ENCODE peak calls at places on chromosomes 2 and 18, in ten cellular contexts. One of them, this sample, is unnamed.

GRCh38 chr18:2112435-2113045 is 458.8 kb downstream of the METTL4 start:
- DNase-seq in sigmoid colon: no peak
- DNase-seq in Jurkat, Clone E6-1: no peak
- DNase-seq in tibial nerve: no peak
- DNase-seq in activated T-cell treated with anti-CD3 and anti-CD28 coated beads, Interleukin-2, amount 50 U/mL, for 4 hours: no peak
- DNase-seq in endothelial cell: no peak
- DNase-seq in cardiac muscle cell: no peak
- DNase-seq in progenitor cell of endocrine pancreas: no peak
- DNase-seq in memory B cell: no peak
- DNase-seq in lung microvascular endothelial cell: no peak
- DNase-seq in this sample: no peak

GRCh38 chr2:213995400-213996105 is 415.3 kb upstream of the VWC2L start:
- DNase-seq in sigmoid colon: no peak
- DNase-seq in cardiac muscle cell: peak; percentile 71
- DNase-seq in activated T-cell treated with anti-CD3 and anti-CD28 coated beads, Interleukin-2, amount 50 U/mL, for 4 hours: no peak
- DNase-seq in memory B cell: no peak
- DNase-seq in tibial nerve: no peak
- DNase-seq in lung microvascular endothelial cell: peak; percentile 93
- DNase-seq in Jurkat, Clone E6-1: no peak
- DNase-seq in endothelial cell: no peak
- DNase-seq in progenitor cell of endocrine pancreas: no peak
- DNase-seq in this sample: no peak

GRCh38 chr18:21703241-21703820 is 1.2 kb downstream of the ABHD3 start:
- DNase-seq in activated T-cell treated with anti-CD3 and anti-CD28 coated beads, Interleukin-2, amount 50 U/mL, for 4 hours: no peak
- DNase-seq in sigmoid colon: no peak
- DNase-seq in tibial nerve: no peak
- DNase-seq in lung microvascular endothelial cell: no peak
- DNase-seq in endothelial cell: no peak
- DNase-seq in progenitor cell of endocrine pancreas: no peak
- DNase-seq in memory B cell: peak; percentile 23
- DNase-seq in cardiac muscle cell: no peak
- DNase-seq in Jurkat, Clone E6-1: no peak
- DNase-seq in this sample: no peak

GRCh38 chr2:158004131-158004530 is 97.5 kb upstream of the UPP2 start:
- DNase-seq in tibial nerve: no peak
- DNase-seq in progenitor cell of endocrine pancreas: no peak
- DNase-seq in sigmoid colon: no peak
- DNase-seq in cardiac muscle cell: peak; percentile 10
- DNase-seq in lung microvascular endothelial cell: no peak
- DNase-seq in Jurkat, Clone E6-1: no peak
- DNase-seq in endothelial cell: no peak
- DNase-seq in activated T-cell treated with anti-CD3 and anti-CD28 coated beads, Interleukin-2, amount 50 U/mL, for 4 hours: no peak
- DNase-seq in memory B cell: no peak
- DNase-seq in this sample: no peak

GRCh38 chr18:76426738-76427305 is 68.2 kb downstream of the ZNF516 start:
- DNase-seq in lung microvascular endothelial cell: no peak
- DNase-seq in cardiac muscle cell: peak; percentile 37
- DNase-seq in activated T-cell treated with anti-CD3 and anti-CD28 coated beads, Interleukin-2, amount 50 U/mL, for 4 hours: no peak
- DNase-seq in tibial nerve: peak; percentile 48
- DNase-seq in sigmoid colon: peak; percentile 68
- DNase-seq in endothelial cell: peak; percentile 76
- DNase-seq in memory B cell: no peak
- DNase-seq in Jurkat, Clone E6-1: no peak
- DNase-seq in progenitor cell of endocrine pancreas: peak; percentile 41
- DNase-seq in this sample: peak; percentile 83

GRCh38 chr18:28459587-28459986 is 282.7 kb upstream of the CDH2 start:
- DNase-seq in cardiac muscle cell: peak; percentile 19
- DNase-seq in tibial nerve: no peak
- DNase-seq in sigmoid colon: no peak
- DNase-seq in Jurkat, Clone E6-1: no peak
- DNase-seq in lung microvascular endothelial cell: no peak
- DNase-seq in endothelial cell: no peak
- DNase-seq in activated T-cell treated with anti-CD3 and anti-CD28 coated beads, Interleukin-2, amount 50 U/mL, for 4 hours: no peak
- DNase-seq in progenitor cell of endocrine pancreas: no peak
- DNase-seq in memory B cell: no peak
- DNase-seq in this sample: no peak

GRCh38 chr18:77099501-77100370 is 32.8 kb downstream of the MBP start:
- DNase-seq in progenitor cell of endocrine pancreas: no peak
- DNase-seq in memory B cell: no peak
- DNase-seq in tibial nerve: no peak
- DNase-seq in lung microvascular endothelial cell: no peak
- DNase-seq in Jurkat, Clone E6-1: peak; percentile 83
- DNase-seq in cardiac muscle cell: no peak
- DNase-seq in sigmoid colon: no peak
- DNase-seq in endothelial cell: no peak
- DNase-seq in activated T-cell treated with anti-CD3 and anti-CD28 coated beads, Interleukin-2, amount 50 U/mL, for 4 hours: peak; percentile 32
- DNase-seq in this sample: no peak

GRCh38 chr2:69013123-69013836 is at the start of gene ANTXR1:
- DNase-seq in sigmoid colon: peak; percentile 84
- DNase-seq in cardiac muscle cell: peak; percentile 85
- DNase-seq in progenitor cell of endocrine pancreas: peak; percentile 34
- DNase-seq in endothelial cell: peak; percentile 36
- DNase-seq in Jurkat, Clone E6-1: peak; percentile 35
- DNase-seq in lung microvascular endothelial cell: peak; percentile 37
- DNase-seq in memory B cell: no peak
- DNase-seq in tibial nerve: peak; percentile 36
- DNase-seq in activated T-cell treated with anti-CD3 and anti-CD28 coated beads, Interleukin-2, amount 50 U/mL, for 4 hours: no peak
- DNase-seq in this sample: peak; percentile 71

GRCh38 chr18:29849145-29849544 is 1193.4 kb downstream of the DSC3 start:
- DNase-seq in cardiac muscle cell: no peak
- DNase-seq in activated T-cell treated with anti-CD3 and anti-CD28 coated beads, Interleukin-2, amount 50 U/mL, for 4 hours: no peak
- DNase-seq in tibial nerve: no peak
- DNase-seq in endothelial cell: no peak
- DNase-seq in sigmoid colon: no peak
- DNase-seq in progenitor cell of endocrine pancreas: no peak
- DNase-seq in memory B cell: no peak
- DNase-seq in lung microvascular endothelial cell: no peak
- DNase-seq in Jurkat, Clone E6-1: no peak
- DNase-seq in this sample: no peak

GRCh38 chr2:54599914-54600313 is 123.5 kb upstream of the EML6 start:
- DNase-seq in memory B cell: no peak
- DNase-seq in endothelial cell: no peak
- DNase-seq in progenitor cell of endocrine pancreas: no peak
- DNase-seq in activated T-cell treated with anti-CD3 and anti-CD28 coated beads, Interleukin-2, amount 50 U/mL, for 4 hours: no peak
- DNase-seq in tibial nerve: peak; percentile 32
- DNase-seq in lung microvascular endothelial cell: no peak
- DNase-seq in sigmoid colon: peak; percentile 74
- DNase-seq in cardiac muscle cell: no peak
- DNase-seq in Jurkat, Clone E6-1: peak; percentile 82
- DNase-seq in this sample: no peak

GRCh38 chr2:157480182-157480961 is 36.5 kb upstream of the CYTIP start:
- DNase-seq in Jurkat, Clone E6-1: no peak
- DNase-seq in progenitor cell of endocrine pancreas: no peak
- DNase-seq in tibial nerve: peak; percentile 48
- DNase-seq in lung microvascular endothelial cell: no peak
- DNase-seq in activated T-cell treated with anti-CD3 and anti-CD28 coated beads, Interleukin-2, amount 50 U/mL, for 4 hours: no peak
- DNase-seq in memory B cell: no peak
- DNase-seq in endothelial cell: no peak
- DNase-seq in cardiac muscle cell: peak; percentile 75
- DNase-seq in sigmoid colon: no peak
- DNase-seq in this sample: no peak

GRCh38 chr2:2581331-2582159 is 250.5 kb upstream of the MYT1L start:
- DNase-seq in lung microvascular endothelial cell: no peak
- DNase-seq in progenitor cell of endocrine pancreas: no peak
- DNase-seq in memory B cell: no peak
- DNase-seq in activated T-cell treated with anti-CD3 and anti-CD28 coated beads, Interleukin-2, amount 50 U/mL, for 4 hours: no peak
- DNase-seq in endothelial cell: no peak
- DNase-seq in sigmoid colon: no peak
- DNase-seq in Jurkat, Clone E6-1: no peak
- DNase-seq in tibial nerve: no peak
- DNase-seq in cardiac muscle cell: no peak
- DNase-seq in this sample: no peak

GRCh38 chr2:55361465-55362189 is 58.0 kb downstream of the CCDC88A start:
- DNase-seq in activated T-cell treated with anti-CD3 and anti-CD28 coated beads, Interleukin-2, amount 50 U/mL, for 4 hours: no peak
- DNase-seq in tibial nerve: no peak
- DNase-seq in endothelial cell: no peak
- DNase-seq in cardiac muscle cell: no peak
- DNase-seq in lung microvascular endothelial cell: no peak
- DNase-seq in memory B cell: no peak
- DNase-seq in sigmoid colon: no peak
- DNase-seq in Jurkat, Clone E6-1: no peak
- DNase-seq in progenitor cell of endocrine pancreas: no peak
- DNase-seq in this sample: no peak

GRCh38 chr2:234500394-234501006 is 3.6 kb upstream of the ARL4C start:
- DNase-seq in lung microvascular endothelial cell: peak; percentile 78
- DNase-seq in tibial nerve: peak; percentile 58
- DNase-seq in memory B cell: peak; percentile 73
- DNase-seq in progenitor cell of endocrine pancreas: peak; percentile 21
- DNase-seq in sigmoid colon: no peak
- DNase-seq in cardiac muscle cell: peak; percentile 79
- DNase-seq in endothelial cell: peak; percentile 50
- DNase-seq in Jurkat, Clone E6-1: peak; percentile 86
- DNase-seq in activated T-cell treated with anti-CD3 and anti-CD28 coated beads, Interleukin-2, amount 50 U/mL, for 4 hours: peak; percentile 68
- DNase-seq in this sample: peak; percentile 45

GRCh38 chr2:180657054-180657453 is 323.4 kb upstream of the UBE2E3 start:
- DNase-seq in cardiac muscle cell: peak; percentile 60
- DNase-seq in sigmoid colon: no peak
- DNase-seq in Jurkat, Clone E6-1: no peak
- DNase-seq in lung microvascular endothelial cell: peak; percentile 6
- DNase-seq in endothelial cell: no peak
- DNase-seq in memory B cell: no peak
- DNase-seq in activated T-cell treated with anti-CD3 and anti-CD28 coated beads, Interleukin-2, amount 50 U/mL, for 4 hours: no peak
- DNase-seq in tibial nerve: no peak
- DNase-seq in progenitor cell of endocrine pancreas: no peak
- DNase-seq in this sample: no peak

GRCh38 chr2:62208082-62208757 is 12.3 kb downstream of the B3GNT2 start:
- DNase-seq in cardiac muscle cell: no peak
- DNase-seq in sigmoid colon: no peak
- DNase-seq in tibial nerve: no peak
- DNase-seq in activated T-cell treated with anti-CD3 and anti-CD28 coated beads, Interleukin-2, amount 50 U/mL, for 4 hours: no peak
- DNase-seq in memory B cell: no peak
- DNase-seq in Jurkat, Clone E6-1: no peak
- DNase-seq in progenitor cell of endocrine pancreas: no peak
- DNase-seq in endothelial cell: no peak
- DNase-seq in lung microvascular endothelial cell: no peak
- DNase-seq in this sample: no peak

GRCh38 chr2:200765139-200765951 is 46.4 kb upstream of the BZW1 start:
- DNase-seq in progenitor cell of endocrine pancreas: no peak
- DNase-seq in sigmoid colon: no peak
- DNase-seq in cardiac muscle cell: peak; percentile 88
- DNase-seq in memory B cell: no peak
- DNase-seq in endothelial cell: no peak
- DNase-seq in activated T-cell treated with anti-CD3 and anti-CD28 coated beads, Interleukin-2, amount 50 U/mL, for 4 hours: no peak
- DNase-seq in Jurkat, Clone E6-1: peak; percentile 64
- DNase-seq in lung microvascular endothelial cell: peak; percentile 94
- DNase-seq in tibial nerve: no peak
- DNase-seq in this sample: no peak

GRCh38 chr2:17901246-17901645 is 22.8 kb downstream of the KCNS3 start:
- DNase-seq in tibial nerve: no peak
- DNase-seq in cardiac muscle cell: no peak
- DNase-seq in endothelial cell: no peak
- DNase-seq in sigmoid colon: no peak
- DNase-seq in progenitor cell of endocrine pancreas: no peak
- DNase-seq in activated T-cell treated with anti-CD3 and anti-CD28 coated beads, Interleukin-2, amount 50 U/mL, for 4 hours: no peak
- DNase-seq in lung microvascular endothelial cell: no peak
- DNase-seq in Jurkat, Clone E6-1: peak; percentile 9
- DNase-seq in memory B cell: no peak
- DNase-seq in this sample: no peak

GRCh38 chr18:44342946-44343345 is 337.7 kb upstream of the SETBP1 start:
- DNase-seq in memory B cell: no peak
- DNase-seq in sigmoid colon: no peak
- DNase-seq in Jurkat, Clone E6-1: no peak
- DNase-seq in tibial nerve: no peak
- DNase-seq in endothelial cell: no peak
- DNase-seq in activated T-cell treated with anti-CD3 and anti-CD28 coated beads, Interleukin-2, amount 50 U/mL, for 4 hours: no peak
- DNase-seq in progenitor cell of endocrine pancreas: no peak
- DNase-seq in cardiac muscle cell: no peak
- DNase-seq in lung microvascular endothelial cell: no peak
- DNase-seq in this sample: no peak

GRCh38 chr2:54628418-54628817 is 95.0 kb upstream of the EML6 start:
- DNase-seq in lung microvascular endothelial cell: no peak
- DNase-seq in memory B cell: no peak
- DNase-seq in sigmoid colon: no peak
- DNase-seq in tibial nerve: no peak
- DNase-seq in endothelial cell: no peak
- DNase-seq in activated T-cell treated with anti-CD3 and anti-CD28 coated beads, Interleukin-2, amount 50 U/mL, for 4 hours: no peak
- DNase-seq in Jurkat, Clone E6-1: no peak
- DNase-seq in progenitor cell of endocrine pancreas: no peak
- DNase-seq in cardiac muscle cell: no peak
- DNase-seq in this sample: no peak

GRCh38 chr2:240983361-240983995 is 14.9 kb upstream of the SNED1 start:
- DNase-seq in tibial nerve: no peak
- DNase-seq in sigmoid colon: peak; percentile 59
- DNase-seq in memory B cell: peak; percentile 56
- DNase-seq in cardiac muscle cell: peak; percentile 54
- DNase-seq in Jurkat, Clone E6-1: peak; percentile 26
- DNase-seq in lung microvascular endothelial cell: peak; percentile 64
- DNase-seq in activated T-cell treated with anti-CD3 and anti-CD28 coated beads, Interleukin-2, amount 50 U/mL, for 4 hours: peak; percentile 39
- DNase-seq in endothelial cell: peak; percentile 69
- DNase-seq in progenitor cell of endocrine pancreas: peak; percentile 51
- DNase-seq in this sample: peak; percentile 76

GRCh38 chr2:43328157-43328556 is 101.8 kb upstream of the ZFP36L2 start:
- DNase-seq in cardiac muscle cell: no peak
- DNase-seq in Jurkat, Clone E6-1: no peak
- DNase-seq in endothelial cell: no peak
- DNase-seq in activated T-cell treated with anti-CD3 and anti-CD28 coated beads, Interleukin-2, amount 50 U/mL, for 4 hours: no peak
- DNase-seq in lung microvascular endothelial cell: no peak
- DNase-seq in progenitor cell of endocrine pancreas: no peak
- DNase-seq in memory B cell: no peak
- DNase-seq in tibial nerve: no peak
- DNase-seq in sigmoid colon: peak; percentile 84
- DNase-seq in this sample: no peak

GRCh38 chr2:190972846-190973245 is 41.1 kb downstream of the STAT1 start:
- DNase-seq in activated T-cell treated with anti-CD3 and anti-CD28 coated beads, Interleukin-2, amount 50 U/mL, for 4 hours: no peak
- DNase-seq in memory B cell: no peak
- DNase-seq in sigmoid colon: no peak
- DNase-seq in cardiac muscle cell: peak; percentile 36
- DNase-seq in Jurkat, Clone E6-1: no peak
- DNase-seq in endothelial cell: no peak
- DNase-seq in lung microvascular endothelial cell: no peak
- DNase-seq in tibial nerve: no peak
- DNase-seq in progenitor cell of endocrine pancreas: no peak
- DNase-seq in this sample: no peak

GRCh38 chr2:160932960-160933359 is 227.3 kb upstream of the TANK start:
- DNase-seq in tibial nerve: no peak
- DNase-seq in cardiac muscle cell: peak; percentile 65
- DNase-seq in sigmoid colon: no peak
- DNase-seq in Jurkat, Clone E6-1: no peak
- DNase-seq in progenitor cell of endocrine pancreas: no peak
- DNase-seq in lung microvascular endothelial cell: no peak
- DNase-seq in activated T-cell treated with anti-CD3 and anti-CD28 coated beads, Interleukin-2, amount 50 U/mL, for 4 hours: no peak
- DNase-seq in memory B cell: no peak
- DNase-seq in endothelial cell: no peak
- DNase-seq in this sample: no peak